ENCODE peak calls at places on chromosomes 16 and 17, in five cellular contexts. I is colonic mucosa, M is A549, X is neural progenitor cell, N is A673. G is an unnamed sample.

GRCh38 chr17:41416478-41416877 is 7.9 kb downstream of the KRT37 start:
- DNase-seq in I (no peak), M (no peak), X (no peak), N (no peak), G (no peak)

GRCh38 chr16:46629331-46629843 is 8.2 kb upstream of the SHCBP1 start:
- DNase-seq in I (peak; percentile 23), M (peak; percentile 58), X (peak; percentile 41), N (peak; percentile 73), G (peak; percentile 18)

GRCh38 chr17:54494731-54495715 is 405.6 kb upstream of the TOM1L1 start:
- DNase-seq in I (no peak), M (no peak), X (no peak), N (peak; percentile 90), G (no peak)

GRCh38 chr17:67260051-67260987 is 15.3 kb upstream of the HELZ start:
- DNase-seq in I (peak; percentile 52), M (no peak), X (no peak), N (peak; percentile 83), G (no peak)

GRCh38 chr17:1223662-1224061 is 43.9 kb upstream of the ABR start:
- DNase-seq in I (no peak), M (no peak), X (no peak), N (no peak), G (no peak)

GRCh38 chr16:15607700-15608396 is 35.1 kb downstream of the MARF1 start:
- DNase-seq in I (no peak), M (no peak), X (no peak), N (no peak), G (no peak)

GRCh38 chr17:74259667-74260524 is 14.1 kb upstream of the DNAI2 start:
- DNase-seq in I (no peak), M (no peak), X (no peak), N (peak; percentile 46), G (no peak)

GRCh38 chr16:29007865-29008593 is 23.2 kb downstream of the LAT start:
- DNase-seq in I (no peak), M (no peak), X (no peak), N (no peak), G (no peak)

GRCh38 chr17:74960739-74961342 is 11.7 kb downstream of the HID1 start:
- DNase-seq in I (peak; percentile 73), M (peak; percentile 94), X (peak; percentile 80), N (peak; percentile 58), G (peak; percentile 82)

GRCh38 chr16:48535369-48535787 is 74.6 kb downstream of the N4BP1 start:
- DNase-seq in I (no peak), M (no peak), X (no peak), N (no peak), G (no peak)

GRCh38 chr17:76304226-76305134 is 3.6 kb downstream of the QRICH2 start:
- DNase-seq in I (no peak), M (no peak), X (no peak), N (no peak), G (no peak)

GRCh38 chr16:4570688-4571321 is 14.7 kb downstream of the C16orf96 start:
- DNase-seq in I (no peak), M (no peak), X (peak; percentile 45), N (no peak), G (no peak)

GRCh38 chr16:25256821-25257503 is 683 bp downstream of the ZKSCAN2 start:
- DNase-seq in I (peak; percentile 24), M (peak; percentile 31), X (peak; percentile 45), N (peak; percentile 39), G (peak; percentile 48)

GRCh38 chr17:73160980-73161630 is 3.7 kb upstream of the SSTR2 start:
- DNase-seq in I (no peak), M (no peak), X (peak; percentile 62), N (no peak), G (no peak)

GRCh38 chr16:894841-895240 is 75.9 kb downstream of the LMF1 start:
- DNase-seq in I (no peak), M (no peak), X (no peak), N (no peak), G (no peak)
- TF ChIP-seq CTCF in I (no peak), M (no peak), X (peak; percentile 31), N (peak; percentile 47), G (no peak)

DNA sequence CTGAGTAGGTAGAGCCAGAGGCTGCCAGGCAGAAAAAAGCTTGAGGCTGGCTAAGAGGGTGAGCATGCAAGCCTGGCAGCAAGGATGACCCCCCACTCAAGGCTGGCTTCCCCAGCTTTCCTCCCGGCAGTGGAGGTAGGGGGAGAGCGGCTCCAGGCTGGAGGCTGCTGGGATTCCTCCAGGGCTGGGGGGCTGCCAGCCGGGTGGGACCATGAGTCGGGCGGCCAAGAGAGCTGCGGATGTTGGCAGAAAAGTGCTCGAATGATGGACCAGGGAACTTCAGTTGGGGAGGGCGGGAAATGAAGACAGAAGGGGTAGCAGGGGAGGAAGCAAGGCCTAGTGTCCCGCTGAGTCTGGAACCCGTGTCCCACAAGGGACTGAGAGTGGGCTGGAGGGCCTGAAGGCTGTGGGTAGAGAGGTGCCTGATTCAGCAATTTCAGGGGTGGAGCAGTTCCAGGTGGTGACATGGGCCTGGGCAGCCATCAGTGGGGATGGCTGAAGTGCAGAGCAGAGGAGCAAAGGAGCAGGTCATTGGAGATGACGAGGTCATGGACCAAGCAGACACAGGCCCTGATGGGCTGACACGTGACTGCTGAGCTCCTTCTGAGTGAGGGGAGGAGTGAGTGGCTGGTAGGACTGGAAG is 20.3 kb downstream of the HSD11B2 start:
- DNase-seq in I (no peak), M (no peak), X (no peak), N (no peak), G (no peak)
- H3K4me1 ChIP-seq in I (peaks cover 46% of the 10 kb centered on the region), M (peaks cover 13% of the 10 kb centered on the region), X (no peaks in the 10 kb centered on the region), N (no peaks in the 10 kb centered on the region), G (no peaks in the 10 kb centered on the region)

GRCh38 chr16:88381820-88382451 is 823 bp upstream of the ZNF469 start:
- DNase-seq in I (no peak), M (no peak), X (no peak), N (no peak), G (peak; percentile 6)
- TF ChIP-seq CTCF in I (no peak), M (no peak), X (no peak), N (no peak), G (no peak)

GRCh38 chr16:56262879-56263245 is 71.6 kb downstream of the GNAO1 start:
- DNase-seq in I (no peak), M (no peak), X (no peak), N (no peak), G (no peak)
- H3K4me1 ChIP-seq in I (no peaks in the 10 kb centered on the region), M (no peaks in the 10 kb centered on the region), X (no peaks in the 10 kb centered on the region), N (no peaks in the 10 kb centered on the region), G (peaks cover 68% of the 10 kb centered on the region)

GRCh38 chr16:58120216-58120615 is 9.0 kb downstream of the CFAP20 start:
- DNase-seq in I (no peak), M (no peak), X (no peak), N (no peak), G (no peak)
- TF ChIP-seq CTCF in I (no peak), M (no peak), X (no peak), N (no peak), G (no peak)

GRCh38 chr16:73190688-73191087 is 142.8 kb upstream of the ZFHX3 start:
- DNase-seq in I (no peak), M (no peak), X (no peak), N (no peak), G (no peak)
- H3K4me1 ChIP-seq in I (no peaks in the 10 kb centered on the region), M (no peaks in the 10 kb centered on the region), X (peaks cover 16% of the 10 kb centered on the region), N (no peaks in the 10 kb centered on the region), G (peaks cover 11% of the 10 kb centered on the region)

GRCh38 chr16:56869513-56870270 is 4.7 kb downstream of the SLC12A3 start:
- DNase-seq in I (no peak), M (peak; percentile 66), X (peak; percentile 26), N (peak; percentile 31), G (no peak)
- TF ChIP-seq CTCF in I (no peak), M (peak; percentile 35), X (peak; percentile 30), N (peak; percentile 27), G (peak; percentile 28)

GRCh38 chr17:69502488-69502887 is 88.0 kb downstream of the MAP2K6 start:
- DNase-seq in I (no peak), M (no peak), X (no peak), N (no peak), G (no peak)

GRCh38 chr17:69499301-69499700 is 84.8 kb downstream of the MAP2K6 start:
- DNase-seq in I (no peak), M (no peak), X (no peak), N (no peak), G (no peak)

GRCh38 chr17:69503711-69504110 is 89.2 kb downstream of the MAP2K6 start:
- DNase-seq in I (no peak), M (no peak), X (no peak), N (no peak), G (no peak)

GRCh38 chr17:69500911-69501429 is 86.5 kb downstream of the MAP2K6 start:
- DNase-seq in I (peak; percentile 49), M (no peak), X (no peak), N (no peak), G (no peak)

GRCh38 chr17:69501591-69502468 is 87.3 kb downstream of the MAP2K6 start:
- DNase-seq in I (peak; percentile 72), M (peak; percentile 37), X (peak; percentile 27), N (peak; percentile 62), G (no peak)
- H3K4me1 ChIP-seq in I (peaks cover 12% of the 10 kb centered on the region), M (peaks cover 34% of the 10 kb centered on the region), X (peaks cover 54% of the 10 kb centered on the region), N (peaks cover 21% of the 10 kb centered on the region), G (no peaks in the 10 kb centered on the region)

G was measured in BE2C.